ENCODE peak calls at places on chromosomes 3 and 15, in four cellular contexts. One of them, this sample, is unnamed.

GRCh38 chr15:101702077-101702476 is 22.2 kb downstream of the TARS3 start:
- DNase-seq in AG04450: no peak
- DNase-seq in endodermal cell: no peak
- DNase-seq in esophagus squamous epithelium: no peak
- DNase-seq in this sample: no peak

GRCh38 chr15:58589047-58589446 is 157.3 kb downstream of the LIPC start:
- DNase-seq in AG04450: no peak
- DNase-seq in esophagus squamous epithelium: no peak
- DNase-seq in endodermal cell: no peak
- DNase-seq in this sample: no peak

GRCh38 chr15:91289324-91289723 is 189.3 kb downstream of the SV2B start:
- DNase-seq in AG04450: no peak
- DNase-seq in esophagus squamous epithelium: no peak
- DNase-seq in endodermal cell: peak
- DNase-seq in this sample: no peak

GRCh38 chr15:101438482-101439284 is 50.8 kb downstream of the PCSK6 start:
- DNase-seq in endodermal cell: no peak
- DNase-seq in AG04450: no peak
- DNase-seq in esophagus squamous epithelium: no peak
- DNase-seq in this sample: peak

GRCh38 chr15:36926422-36926815 is 173.9 kb downstream of the MEIS2 start:
- DNase-seq in esophagus squamous epithelium: no peak
- DNase-seq in endodermal cell: no peak
- DNase-seq in AG04450: no peak
- DNase-seq in this sample: no peak

GRCh38 chr15:93987068-93987467 is 244.3 kb upstream of the MCTP2 start:
- DNase-seq in endodermal cell: no peak
- DNase-seq in esophagus squamous epithelium: no peak
- DNase-seq in AG04450: no peak
- DNase-seq in this sample: no peak

GRCh38 chr3:24829011-24829581 is 334.4 kb upstream of the THRB start:
- DNase-seq in esophagus squamous epithelium: no peak
- DNase-seq in endodermal cell: peak
- DNase-seq in AG04450: no peak
- DNase-seq in this sample: peak

GRCh38 chr3:193826126-193826795 is 233.3 kb downstream of the OPA1 start:
- DNase-seq in endodermal cell: peak
- DNase-seq in esophagus squamous epithelium: no peak
- DNase-seq in AG04450: peak
- DNase-seq in this sample: peak

GRCh38 chr3:153574445-153574844 is 412.4 kb downstream of the RAP2B start:
- DNase-seq in AG04450: no peak
- DNase-seq in endodermal cell: no peak
- DNase-seq in esophagus squamous epithelium: no peak
- DNase-seq in this sample: no peak

GRCh38 chr15:57806003-57806402 is 99.5 kb downstream of the POLR2M start:
- DNase-seq in endodermal cell: no peak
- DNase-seq in esophagus squamous epithelium: no peak
- DNase-seq in AG04450: no peak
- DNase-seq in this sample: no peak

GRCh38 chr3:169299129-169299528 is 364.4 kb downstream of the MECOM start:
- DNase-seq in endodermal cell: no peak
- DNase-seq in esophagus squamous epithelium: no peak
- DNase-seq in AG04450: no peak
- DNase-seq in this sample: peak

GRCh38 chr3:136404056-136404455 is 153.9 kb downstream of the PCCB start:
- DNase-seq in endodermal cell: no peak
- DNase-seq in esophagus squamous epithelium: no peak
- DNase-seq in AG04450: no peak
- DNase-seq in this sample: no peak

GRCh38 chr3:160133757-160134156 is 91.5 kb upstream of the C3orf80 start:
- DNase-seq in endodermal cell: peak
- DNase-seq in esophagus squamous epithelium: no peak
- DNase-seq in AG04450: no peak
- DNase-seq in this sample: peak
- TF ChIP-seq CTCF in endodermal cell: peak
- TF ChIP-seq CTCF in esophagus squamous epithelium: no peak
- TF ChIP-seq CTCF in AG04450: peak
- TF ChIP-seq CTCF in this sample: peak

GRCh38 chr3:120348981-120349818 is at the start of gene LRRC58:
- DNase-seq in AG04450: peak
- DNase-seq in endodermal cell: peak
- DNase-seq in esophagus squamous epithelium: peak
- DNase-seq in this sample: peak
- TF ChIP-seq CTCF in AG04450: peak
- TF ChIP-seq CTCF in endodermal cell: peak
- TF ChIP-seq CTCF in esophagus squamous epithelium: peak
- TF ChIP-seq CTCF in this sample: peak

GRCh38 chr3:94619643-94620042 is 556.8 kb downstream of the NSUN3 start:
- DNase-seq in AG04450: no peak
- DNase-seq in esophagus squamous epithelium: no peak
- DNase-seq in endodermal cell: no peak
- DNase-seq in this sample: peak

GRCh38 chr3:94615275-94616065 is 552.6 kb downstream of the NSUN3 start:
- DNase-seq in endodermal cell: no peak
- DNase-seq in AG04450: no peak
- DNase-seq in esophagus squamous epithelium: no peak
- DNase-seq in this sample: no peak

GRCh38 chr3:94614192-94614591 is 551.3 kb downstream of the NSUN3 start:
- DNase-seq in esophagus squamous epithelium: no peak
- DNase-seq in AG04450: no peak
- DNase-seq in endodermal cell: no peak
- DNase-seq in this sample: no peak

GRCh38 chr3:94616833-94617232 is 554.0 kb downstream of the NSUN3 start:
- DNase-seq in esophagus squamous epithelium: no peak
- DNase-seq in endodermal cell: no peak
- DNase-seq in AG04450: no peak
- DNase-seq in this sample: no peak

DNA sequence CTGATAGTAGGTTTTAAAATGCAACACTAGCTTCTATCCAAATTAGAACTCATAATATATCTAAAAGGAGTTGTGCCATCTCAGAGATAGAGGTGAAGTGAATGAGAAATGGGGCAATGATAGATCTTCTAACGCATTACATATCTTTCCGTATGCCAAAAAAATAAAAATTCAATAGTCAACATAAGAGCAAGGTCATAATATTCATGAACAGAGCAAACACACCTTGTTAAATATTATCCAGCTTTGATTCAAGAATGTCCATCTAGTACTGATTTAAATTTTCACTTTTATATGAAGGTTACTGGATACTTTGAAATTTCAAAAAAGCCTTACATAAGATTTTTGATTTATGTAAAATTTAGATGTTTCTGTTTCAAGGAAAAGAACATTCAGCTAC is 554.5 kb downstream of the NSUN3 start:
- DNase-seq in esophagus squamous epithelium: no peak
- DNase-seq in AG04450: no peak
- DNase-seq in endodermal cell: no peak
- DNase-seq in this sample: no peak
- TF ChIP-seq CTCF in esophagus squamous epithelium: no peak
- TF ChIP-seq CTCF in AG04450: no peak
- TF ChIP-seq CTCF in endodermal cell: no peak
- TF ChIP-seq CTCF in this sample: no peak

GRCh38 chr3:15324335-15324734 is 8.1 kb downstream of the SH3BP5 start:
- DNase-seq in esophagus squamous epithelium: no peak
- DNase-seq in AG04450: no peak
- DNase-seq in endodermal cell: no peak
- DNase-seq in this sample: no peak

GRCh38 chr3:15325228-15325627 is 7.2 kb downstream of the SH3BP5 start:
- DNase-seq in esophagus squamous epithelium: no peak
- DNase-seq in AG04450: peak
- DNase-seq in endodermal cell: peak
- DNase-seq in this sample: peak

GRCh38 chr3:15326673-15327072 is 5.7 kb downstream of the SH3BP5 start:
- DNase-seq in esophagus squamous epithelium: no peak
- DNase-seq in endodermal cell: no peak
- DNase-seq in AG04450: no peak
- DNase-seq in this sample: no peak

GRCh38 chr3:15327941-15328340 is 4.4 kb downstream of the SH3BP5 start:
- DNase-seq in AG04450: no peak
- DNase-seq in endodermal cell: no peak
- DNase-seq in esophagus squamous epithelium: no peak
- DNase-seq in this sample: peak

DNA sequence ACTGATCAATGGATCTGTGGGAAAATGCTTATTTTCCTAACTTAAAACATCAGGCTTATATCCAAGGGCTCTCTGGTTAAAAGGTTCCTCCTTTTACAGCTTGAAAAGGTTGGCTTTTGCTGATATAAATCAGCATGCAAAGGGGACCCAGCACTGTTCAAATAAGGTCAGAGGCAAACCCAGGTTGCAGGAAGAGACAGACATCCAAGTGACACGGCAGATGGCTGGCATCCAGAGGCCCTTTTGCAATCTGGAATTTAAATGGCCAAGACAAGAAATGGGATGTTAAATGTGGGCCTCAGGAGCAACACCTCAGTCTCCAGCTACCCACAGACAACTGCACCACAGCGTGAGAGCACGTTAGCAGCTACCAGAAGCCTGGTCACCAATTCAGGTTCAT is 6.3 kb downstream of the SH3BP5 start:
- DNase-seq in endodermal cell: no peak
- DNase-seq in AG04450: no peak
- DNase-seq in esophagus squamous epithelium: no peak
- DNase-seq in this sample: no peak
- TF ChIP-seq CTCF in endodermal cell: no peak
- TF ChIP-seq CTCF in AG04450: no peak
- TF ChIP-seq CTCF in esophagus squamous epithelium: no peak
- TF ChIP-seq CTCF in this sample: no peak

DNA sequence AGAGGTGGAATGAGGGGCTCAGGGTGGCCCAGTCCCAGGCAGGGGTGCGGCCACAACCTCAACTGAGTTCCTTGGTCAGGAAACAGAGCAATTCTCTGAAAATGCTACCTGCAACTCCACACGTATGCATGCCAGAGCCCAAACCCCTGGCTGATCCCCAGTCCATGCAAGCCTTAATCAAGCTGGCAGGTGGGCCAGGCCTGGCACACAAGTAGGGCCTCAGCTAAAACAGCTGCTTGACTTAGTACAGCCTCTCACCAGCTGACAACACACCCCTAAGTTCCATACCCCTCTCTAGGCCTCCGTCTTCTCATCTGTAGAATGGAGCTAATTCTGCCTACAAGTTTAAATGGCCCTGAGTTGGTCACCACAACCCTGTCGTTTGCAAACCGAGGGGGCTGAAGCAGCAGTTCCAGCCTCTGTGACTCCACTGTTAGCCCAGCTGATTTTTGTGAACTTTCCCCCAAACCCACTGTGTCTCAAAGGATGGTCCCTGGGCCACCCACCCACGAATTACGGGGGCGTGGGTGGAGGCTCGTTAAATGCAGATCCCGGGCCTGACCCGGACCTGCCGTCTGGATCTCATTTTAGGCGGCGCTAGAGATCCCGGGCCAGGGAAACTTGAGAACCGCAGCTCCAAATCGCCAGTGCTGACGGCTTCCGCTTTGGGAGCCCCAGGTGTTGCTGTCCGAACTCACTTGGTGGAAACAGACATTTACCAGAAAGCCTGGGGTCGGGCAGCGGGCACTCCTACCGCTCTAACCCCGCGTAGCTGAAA is 927 bp downstream of the CHDH start:
- DNase-seq in AG04450: no peak
- DNase-seq in esophagus squamous epithelium: no peak
- DNase-seq in endodermal cell: peak
- DNase-seq in this sample: peak
- TF ChIP-seq CTCF in AG04450: peak
- TF ChIP-seq CTCF in esophagus squamous epithelium: peak
- TF ChIP-seq CTCF in endodermal cell: peak
- TF ChIP-seq CTCF in this sample: no peak

GRCh38 chr15:75677601-75678323 is 30.1 kb downstream of the SNX33 start:
- DNase-seq in esophagus squamous epithelium: no peak
- DNase-seq in endodermal cell: no peak
- DNase-seq in AG04450: no peak
- DNase-seq in this sample: peak

GRCh38 chr15:75685195-75685594 is 27.5 kb downstream of the CSPG4 start:
- DNase-seq in esophagus squamous epithelium: no peak
- DNase-seq in AG04450: no peak
- DNase-seq in endodermal cell: no peak
- DNase-seq in this sample: peak

GRCh38 chr15:75684648-75685047 is 28.0 kb downstream of the CSPG4 start:
- DNase-seq in endodermal cell: no peak
- DNase-seq in AG04450: no peak
- DNase-seq in esophagus squamous epithelium: no peak
- DNase-seq in this sample: peak

GRCh38 chr15:75680007-75680789 is 32.5 kb downstream of the CSPG4 start:
- DNase-seq in endodermal cell: no peak
- DNase-seq in AG04450: no peak
- DNase-seq in esophagus squamous epithelium: no peak
- DNase-seq in this sample: peak

GRCh38 chr15:75682181-75683135 is 30.2 kb downstream of the CSPG4 start:
- DNase-seq in esophagus squamous epithelium: no peak
- DNase-seq in endodermal cell: no peak
- DNase-seq in AG04450: no peak
- DNase-seq in this sample: peak
- TF ChIP-seq CTCF in esophagus squamous epithelium: no peak
- TF ChIP-seq CTCF in endodermal cell: no peak
- TF ChIP-seq CTCF in AG04450: no peak
- TF ChIP-seq CTCF in this sample: no peak

GRCh38 chr3:114527036-114527644 is 233.3 kb downstream of the TIGIT start:
- DNase-seq in AG04450: no peak
- DNase-seq in endodermal cell: no peak
- DNase-seq in esophagus squamous epithelium: no peak
- DNase-seq in this sample: no peak
- TF ChIP-seq CTCF in AG04450: peak
- TF ChIP-seq CTCF in endodermal cell: peak
- TF ChIP-seq CTCF in esophagus squamous epithelium: peak
- TF ChIP-seq CTCF in this sample: peak